ENCODE peak calls at places on chromosomes 16 and 17, in five cellular contexts. Y is K562, S is GM12878, B is HepG2, H is GM12892. F is an unnamed sample.

GRCh38 chr17:67046398-67046797 is 2.0 kb downstream of the CACNG1 start:
- DNase-seq in B (no peak), Y (no peak), H (no peak), S (no peak), F (no peak)

GRCh38 chr16:23712976-23713375 is at the start of gene ERN2:
- DNase-seq in S (no peak), B (no peak), H (no peak), Y (no peak), F (no peak)

GRCh38 chr16:47519543-47519942 is 58.4 kb downstream of the PHKB start:
- DNase-seq in B (no peak), S (no peak), H (no peak), Y (no peak), F (no peak)

GRCh38 chr17:69819316-69820087 is 255.5 kb upstream of the KCNJ16 start:
- DNase-seq in Y (no peak), S (no peak), B (no peak), H (no peak), F (no peak)

GRCh38 chr17:9577402-9577709 is 914 bp downstream of the CFAP52 start:
- DNase-seq in B (no peak), H (no peak), S (no peak), Y (no peak), F (no peak)

GRCh38 chr16:17476414-17477259 is 5.9 kb upstream of the XYLT1 start:
- DNase-seq in Y (peak; percentile 18), H (no peak), S (no peak), B (peak; percentile 58), F (no peak)

GRCh38 chr16:154223-155030 is 2.0 kb downstream of the HBZ start:
- DNase-seq in Y (peak; percentile 75), S (no peak), H (no peak), B (no peak), F (no peak)

GRCh38 chr16:87702325-87702811 is 63.4 kb downstream of the KLHDC4 start:
- DNase-seq in Y (peak; percentile 34), H (peak; percentile 78), S (peak; percentile 33), B (peak; percentile 19), F (peak; percentile 86)

GRCh38 chr17:78820122-78820792 is 20.4 kb downstream of the USP36 start:
- DNase-seq in H (no peak), Y (no peak), S (no peak), B (no peak), F (no peak)

GRCh38 chr17:5618511-5618910 is 34.2 kb upstream of the NLRP1 start:
- DNase-seq in B (no peak), H (no peak), Y (peak; percentile 10), S (no peak), F (no peak)

GRCh38 chr16:12998376-12999085 is 97.1 kb downstream of the SHISA9 start:
- DNase-seq in H (no peak), S (no peak), B (no peak), Y (no peak), F (no peak)

GRCh38 chr16:84407588-84408313 is 39.4 kb downstream of the ATP2C2 start:
- DNase-seq in B (no peak), S (no peak), Y (no peak), H (no peak), F (no peak)

GRCh38 chr17:44587339-44587738 is 30.1 kb downstream of the FZD2 start:
- DNase-seq in H (no peak), B (peak; percentile 43), Y (peak; percentile 66), S (no peak), F (no peak)

GRCh38 chr17:37478187-37478586 is 11.5 kb upstream of the DUSP14 start:
- DNase-seq in H (no peak), B (no peak), Y (no peak), S (no peak), F (no peak)

GRCh38 chr16:86578499-86579267 is at the start of gene FOXL1:
- DNase-seq in B (no peak), S (no peak), H (no peak), Y (no peak), F (no peak)

GRCh38 chr17:66675991-66676371 is 158.9 kb upstream of the CACNG5 start:
- DNase-seq in S (no peak), B (no peak), Y (no peak), H (no peak), F (no peak)

GRCh38 chr17:83053779-83054451 is 25.5 kb upstream of the METRNL start:
- DNase-seq in H (no peak), B (no peak), S (no peak), Y (peak; percentile 64), F (no peak)

GRCh38 chr16:68724797-68725196 is 12.3 kb upstream of the CDH1 start:
- DNase-seq in Y (peak; percentile 92), B (no peak), S (no peak), H (no peak), F (no peak)

GRCh38 chr16:25097304-25097988 is 14.1 kb upstream of the LCMT1 start:
- DNase-seq in B (no peak), H (no peak), Y (no peak), S (no peak), F (no peak)

GRCh38 chr16:84501077-84501735 is 3.3 kb downstream of the MEAK7 start:
- DNase-seq in B (no peak), Y (no peak), H (no peak), S (no peak), F (no peak)

GRCh38 chr16:70552675-70553074 is 29.1 kb downstream of the SF3B3 start:
- DNase-seq in S (no peak), B (no peak), Y (no peak), H (no peak), F (no peak)

GRCh38 chr17:39222866-39223834 is 2.6 kb downstream of the STAC2 start:
- DNase-seq in H (no peak), B (no peak), Y (no peak), S (no peak), F (no peak)

GRCh38 chr16:3188925-3189825 is 1.2 kb downstream of the OR1F1 start:
- DNase-seq in S (no peak), Y (peak; percentile 85), B (peak; percentile 60), H (peak; percentile 33), F (peak; percentile 55)

GRCh38 chr17:6384481-6384880 is 50.4 kb downstream of the AIPL1 start:
- DNase-seq in B (no peak), S (no peak), H (no peak), Y (no peak), F (no peak)

GRCh38 chr17:81323411-81323868 is 28.3 kb upstream of the SLC38A10 start:
- DNase-seq in S (no peak), H (no peak), Y (no peak), B (no peak), F (no peak)

GRCh38 chr16:20939599-20939998 is 39.0 kb downstream of the LYRM1 start:
- DNase-seq in S (no peak), H (no peak), B (no peak), Y (no peak), F (no peak)

GRCh38 chr17:17376362-17376761 is 73.2 kb downstream of the NT5M start:
- DNase-seq in S (no peak), B (peak; percentile 79), H (no peak), Y (no peak), F (no peak)

GRCh38 chr17:72590382-72590781 is 469.6 kb downstream of the SOX9 start:
- DNase-seq in Y (no peak), H (no peak), S (no peak), B (peak; percentile 19), F (no peak)
- TF ChIP-seq TAF1 in Y (no peak), H (no peak), S (no peak), B (no peak), F (no peak)

GRCh38 chr17:47072881-47073280 is 93.8 kb upstream of the RPRML start:
- DNase-seq in H (no peak), B (no peak), Y (no peak), S (no peak), F (no peak)

GRCh38 chr17:47064684-47065083 is 85.6 kb upstream of the RPRML start:
- DNase-seq in B (no peak), S (no peak), Y (no peak), H (no peak), F (no peak)

GRCh38 chr17:47066095-47066494 is 87.0 kb upstream of the RPRML start:
- DNase-seq in B (no peak), Y (peak; percentile 35), S (no peak), H (no peak), F (no peak)

GRCh38 chr17:47063475-47063874 is 84.4 kb upstream of the RPRML start:
- DNase-seq in Y (no peak), H (no peak), S (no peak), B (no peak), F (no peak)

DNA sequence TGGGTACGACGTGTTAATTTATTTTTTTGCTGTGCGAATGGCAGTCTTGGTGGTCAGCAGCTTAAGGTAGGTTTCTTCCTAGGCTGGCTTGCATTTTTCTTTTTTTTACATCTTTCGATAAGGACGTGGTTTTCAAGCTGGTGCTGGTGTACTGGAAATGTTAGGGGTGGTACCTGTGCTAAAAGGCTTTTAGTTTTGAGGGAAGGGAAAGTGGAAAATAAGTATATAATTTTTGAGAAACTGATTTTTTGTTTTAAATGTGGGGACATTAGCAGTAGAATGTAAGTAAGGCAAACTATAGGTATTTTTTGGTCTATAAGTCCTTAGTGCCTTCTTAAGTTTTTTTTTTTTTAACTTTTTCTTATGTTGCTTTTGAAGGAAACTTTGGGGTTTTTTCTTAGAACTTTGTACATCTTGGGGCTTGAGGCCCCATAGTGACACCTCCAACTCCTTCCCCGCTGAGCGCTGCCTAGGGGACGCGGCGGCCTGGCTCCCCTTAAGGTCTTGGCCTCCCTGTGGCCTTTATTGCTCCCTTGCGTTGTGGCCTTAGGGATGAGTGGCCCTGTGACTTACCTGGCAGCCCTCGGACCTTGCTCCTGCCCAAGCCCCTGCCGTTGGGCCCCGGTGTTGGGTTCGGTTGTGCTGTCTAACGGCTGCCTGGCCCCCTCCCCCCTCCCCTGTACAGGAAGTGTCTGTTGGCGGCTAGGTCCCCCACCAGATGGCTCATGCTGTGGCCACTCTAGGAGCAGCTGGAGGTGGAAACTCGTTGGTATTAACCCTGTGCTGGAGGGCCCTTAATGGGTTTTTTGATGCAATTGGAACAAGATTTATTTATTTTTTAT is 88.0 kb upstream of the RPRML start:
- DNase-seq in S (peak; percentile 55), B (peak; percentile 95), H (peak; percentile 85), Y (peak; percentile 94), F (peak; percentile 89)
- TF ChIP-seq POLR2A in S (peak; percentile 99), B (peak; percentile 98), H (peak; percentile 94), Y (peak; percentile 97), F (peak; percentile 95)

GRCh38 chr17:601462-602303 is 113.0 kb downstream of the VPS53 start:
- DNase-seq in S (no peak), B (no peak), Y (peak; percentile 95), H (no peak), F (no peak)
- TF ChIP-seq POLR2AphosphoS5 in S (no peak), B (no peak), Y (peak; percentile 92), H (no peak), F (no peak)

GRCh38 chr16:67279296-67280089 is at the start of gene PLEKHG4:
- DNase-seq in H (peak; percentile 98), Y (peak; percentile 91), S (peak; percentile 13), B (peak; percentile 69), F (peak; percentile 99)

GRCh38 chr16:67280090-67281015 is 1.0 kb downstream of the PLEKHG4 start:
- DNase-seq in Y (no peak), B (no peak), S (no peak), H (no peak), F (no peak)

GRCh38 chr16:67277999-67278772 is 1.1 kb upstream of the PLEKHG4 start:
- DNase-seq in Y (no peak), H (no peak), B (peak; percentile 43), S (no peak), F (no peak)

GRCh38 chr16:67277294-67277998 is 1.9 kb upstream of the PLEKHG4 start:
- DNase-seq in S (no peak), B (peak; percentile 35), Y (peak; percentile 59), H (no peak), F (no peak)

GRCh38 chr16:67278773-67279295 is 498 bp upstream of the PLEKHG4 start:
- DNase-seq in Y (peak; percentile 74), B (no peak), S (no peak), H (peak; percentile 76), F (peak; percentile 76)
- TF ChIP-seq TAF1 in Y (no peak), B (no peak), S (no peak), H (no peak), F (no peak)

GRCh38 chr17:43418441-43419374 is 19.9 kb downstream of the ARL4D start:
- DNase-seq in S (no peak), Y (peak; percentile 15), H (no peak), B (peak; percentile 56), F (no peak)
- TF ChIP-seq POLR2A in S (no peak), Y (no peak), H (no peak), B (no peak), F (no peak)

F was measured in GM12891.